ENCODE peak calls at places on chromosomes 3 and 15, in five cellular contexts. J is GM12878, D is HepG2, N is K562, B is HCT116. F is an unnamed sample.

GRCh38 chr3:168066882-168067281 is 28.8 kb downstream of the GOLIM4 start:
- DNase-seq in J (no peak), D (no peak), N (no peak), B (no peak), F (no peak)

GRCh38 chr3:123914829-123915228 is 30.7 kb upstream of the MYLK start:
- DNase-seq in J (no peak), D (no peak), N (no peak), B (no peak), F (no peak)

GRCh38 chr15:45023659-45024320 is 795 bp downstream of the SORD start:
- DNase-seq in J (no peak), D (no peak), N (peak; percentile 32), B (no peak), F (no peak)

GRCh38 chr3:101081446-101081845 is 88.2 kb upstream of the ABI3BP start:
- DNase-seq in J (no peak), D (no peak), N (no peak), B (no peak), F (no peak)

GRCh38 chr3:108887137-108887536 is 64.6 kb downstream of the TRAT1 start:
- DNase-seq in J (no peak), D (no peak), N (no peak), B (no peak), F (no peak)

GRCh38 chr15:42863572-42864239 is 56.9 kb downstream of the TTBK2 start:
- DNase-seq in J (no peak), D (no peak), N (no peak), B (no peak), F (no peak)

GRCh38 chr15:79065744-79066376 is 24.7 kb downstream of the RASGRF1 start:
- DNase-seq in J (no peak), D (no peak), N (no peak), B (no peak), F (no peak)

GRCh38 chr3:59290358-59290757 is 240.5 kb upstream of the CFAP20DC start:
- DNase-seq in J (no peak), D (no peak), N (no peak), B (no peak), F (no peak)

GRCh38 chr15:31870336-31871158 is 159.8 kb upstream of the CHRNA7 start:
- DNase-seq in J (no peak), D (peak; percentile 35), N (peak; percentile 91), B (peak; percentile 48), F (peak; percentile 62)

GRCh38 chr15:68301300-68301699 is 23.8 kb downstream of the FEM1B start:
- DNase-seq in J (no peak), D (no peak), N (no peak), B (no peak), F (no peak)

GRCh38 chr3:153495422-153495821 is 333.4 kb downstream of the RAP2B start:
- DNase-seq in J (no peak), D (no peak), N (no peak), B (no peak), F (no peak)

GRCh38 chr3:62051506-62051905 is 321.8 kb downstream of the FEZF2 start:
- DNase-seq in J (no peak), D (peak; percentile 16), N (peak; percentile 2), B (peak; percentile 27), F (no peak)

GRCh38 chr15:60772395-60773120 is 293.6 kb upstream of the ICE2 start:
- DNase-seq in J (no peak), D (no peak), N (no peak), B (no peak), F (no peak)

GRCh38 chr15:74259821-74260502 is 23.8 kb downstream of the CCDC33 start:
- DNase-seq in J (no peak), D (no peak), N (no peak), B (no peak), F (no peak)

GRCh38 chr3:53739926-53740325 is 106.3 kb downstream of the CHDH start:
- DNase-seq in J (no peak), D (no peak), N (no peak), B (no peak), F (no peak)

GRCh38 chr3:53748512-53749271 is 97.5 kb downstream of the CHDH start:
- DNase-seq in J (peak; percentile 79), D (no peak), N (no peak), B (no peak), F (peak; percentile 21)

GRCh38 chr3:53740946-53741345 is 105.3 kb downstream of the CHDH start:
- DNase-seq in J (no peak), D (no peak), N (no peak), B (no peak), F (no peak)

GRCh38 chr3:53747559-53747958 is 98.7 kb downstream of the CHDH start:
- DNase-seq in J (no peak), D (no peak), N (no peak), B (no peak), F (no peak)

GRCh38 chr3:53744351-53744750 is 101.9 kb downstream of the CHDH start:
- DNase-seq in J (no peak), D (no peak), N (no peak), B (no peak), F (no peak)
- TF ChIP-seq ATF3 in J (no peak), D (no peak), N (no peak), B (no peak), F (no peak)

GRCh38 chr3:99498544-99499234 is 139.7 kb upstream of the COL8A1 start:
- DNase-seq in J (no peak), D (no peak), N (no peak), B (no peak), F (no peak)

GRCh38 chr3:99502871-99503270 is 135.5 kb upstream of the COL8A1 start:
- DNase-seq in J (no peak), D (no peak), N (no peak), B (no peak), F (no peak)

GRCh38 chr3:99503350-99503749 is 135.0 kb upstream of the COL8A1 start:
- DNase-seq in J (no peak), D (no peak), N (no peak), B (no peak), F (no peak)

GRCh38 chr3:99499235-99499798 is 139.1 kb upstream of the COL8A1 start:
- DNase-seq in J (peak; percentile 16), D (peak; percentile 6), N (peak; percentile 3), B (peak; percentile 21), F (no peak)

DNA sequence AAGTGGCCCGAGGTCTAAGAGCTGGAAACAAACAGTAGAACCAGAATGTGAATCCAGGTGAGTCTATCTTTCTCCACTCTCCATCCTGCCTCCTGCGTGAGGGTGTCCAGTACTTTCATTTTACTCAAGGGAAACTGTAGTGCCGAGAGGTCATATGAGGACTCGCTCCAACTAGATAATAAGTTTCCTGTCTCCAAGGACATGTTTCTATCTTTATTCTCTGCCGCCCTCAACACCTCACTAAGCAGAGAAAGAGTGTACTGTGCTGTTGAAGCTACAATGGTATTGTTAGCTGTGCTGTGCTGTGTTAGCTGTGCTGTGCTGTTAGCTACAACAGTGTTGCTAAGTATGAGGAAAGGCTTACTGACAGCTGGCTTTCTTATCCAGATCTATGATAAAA is 137.9 kb upstream of the COL8A1 start:
- DNase-seq in J (no peak), D (no peak), N (no peak), B (no peak), F (no peak)
- H2AFZ ChIP-seq in J (peak overlapping the region; percentile 20), D (no peak overlapping the region), N (no peak overlapping the region), B (no peak overlapping the region), F (no peak overlapping the region)

GRCh38 chr3:121757812-121758545 is 8.4 kb upstream of the GOLGB1 start:
- DNase-seq in J (no peak), D (no peak), N (no peak), B (no peak), F (no peak)

GRCh38 chr3:121757087-121757811 is 7.7 kb upstream of the GOLGB1 start:
- DNase-seq in J (no peak), D (no peak), N (peak; percentile 17), B (no peak), F (no peak)

GRCh38 chr3:121758727-121759450 is 9.3 kb upstream of the GOLGB1 start:
- DNase-seq in J (no peak), D (no peak), N (no peak), B (no peak), F (no peak)

DNA sequence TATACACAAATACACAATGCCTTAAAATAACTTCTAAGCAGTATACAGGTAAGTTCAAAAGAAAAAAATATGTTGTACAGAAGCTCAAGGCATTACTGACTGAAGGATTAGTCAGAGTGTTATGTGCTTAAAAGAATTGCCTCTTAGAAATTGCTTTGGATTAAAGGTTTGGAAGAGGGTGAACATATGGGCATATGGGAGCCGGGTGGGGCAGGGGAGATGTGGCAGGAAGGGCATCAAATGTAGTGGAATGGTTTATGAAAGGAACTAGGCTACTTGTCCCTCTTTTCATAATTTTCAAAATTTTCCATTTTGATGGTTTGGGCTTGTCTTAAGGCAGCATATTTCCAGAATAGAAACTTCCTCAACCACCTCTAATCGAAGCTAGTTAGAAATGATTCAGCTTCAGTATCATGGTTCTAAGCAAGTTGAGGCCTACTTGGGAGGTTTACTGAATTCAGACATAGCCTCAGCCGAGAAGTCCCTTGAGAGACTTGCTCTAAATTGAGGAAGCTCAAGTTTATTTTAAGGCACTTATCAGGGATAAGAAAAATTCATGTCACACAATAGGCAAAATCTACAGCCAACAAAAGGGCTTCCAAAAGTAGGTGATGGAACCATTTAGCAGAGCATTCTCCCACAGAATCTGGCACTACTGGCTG is 10.1 kb upstream of the GOLGB1 start:
- DNase-seq in J (no peak), D (no peak), N (no peak), B (no peak), F (no peak)
- TF ChIP-seq SRF in J (no peak), D (no peak), N (no peak), B (no peak), F (no peak)

GRCh38 chr3:18657858-18658820 is 233.0 kb upstream of the SATB1 start:
- DNase-seq in J (no peak), D (no peak), N (no peak), B (no peak), F (no peak)
- TF ChIP-seq ATF3 in J (no peak), D (no peak), N (no peak), B (no peak), F (no peak)

GRCh38 chr3:149332781-149333517 is 487 bp downstream of the TM4SF18 start:
- DNase-seq in J (no peak), D (no peak), N (no peak), B (no peak), F (no peak)

GRCh38 chr3:149325581-149325980 is 7.9 kb downstream of the TM4SF18 start:
- DNase-seq in J (no peak), D (no peak), N (no peak), B (no peak), F (no peak)

GRCh38 chr3:149333518-149333859 is at the start of gene TM4SF18:
- DNase-seq in J (no peak), D (no peak), N (no peak), B (no peak), F (no peak)

GRCh38 chr3:149332227-149332765 is 1.1 kb downstream of the TM4SF18 start:
- DNase-seq in J (no peak), D (no peak), N (no peak), B (no peak), F (no peak)

DNA sequence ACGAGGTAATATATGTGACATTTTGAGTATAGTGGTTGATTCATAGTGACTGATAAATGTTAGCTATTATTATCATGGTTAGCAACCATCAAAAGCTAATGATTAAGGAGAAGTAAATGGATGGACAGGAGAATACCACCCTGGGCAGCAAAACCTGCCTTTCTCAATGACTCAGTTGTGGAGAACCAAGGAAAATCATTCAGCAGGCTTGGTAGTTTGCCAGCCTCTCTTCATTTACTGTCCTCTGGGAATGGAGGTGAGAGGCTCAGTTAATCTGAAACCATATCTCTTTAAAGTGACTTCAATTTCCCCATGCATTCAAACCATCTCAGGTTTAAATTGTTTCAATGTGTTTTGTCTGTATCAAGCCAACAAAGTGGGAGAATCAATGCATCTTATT is 2.8 kb downstream of the TM4SF18 start:
- DNase-seq in J (no peak), D (no peak), N (no peak), B (no peak), F (no peak)
- H2AFZ ChIP-seq in J (no peak overlapping the region), D (no peak overlapping the region), N (no peak overlapping the region), B (peak overlapping the region; percentile 60), F (no peak overlapping the region)

GRCh38 chr3:170469151-170470062 is 50.7 kb downstream of the CLDN11 start:
- DNase-seq in J (no peak), D (no peak), N (no peak), B (no peak), F (peak; percentile 16)
- TF ChIP-seq SRF in J (no peak), D (no peak), N (no peak), B (no peak), F (no peak)